ENCODE peak calls at places on chromosome 14, in five cellular contexts. One of them, this sample, is unnamed.

GRCh38 chr14:72270341-72270740 is 338.1 kb downstream of the RGS6 start:
- DNase-seq in HCT116: no peak
- DNase-seq in K562: no peak
- DNase-seq in GM12878: no peak
- DNase-seq in HepG2: no peak
- DNase-seq in this sample: no peak

GRCh38 chr14:76780875-76781647 is 19.8 kb downstream of the VASH1 start:
- DNase-seq in HepG2: no peak
- DNase-seq in GM12878: no peak
- DNase-seq in HCT116: no peak
- DNase-seq in K562: no peak
- DNase-seq in this sample: no peak

GRCh38 chr14:101235042-101235871 is 326.0 kb upstream of the DIO3 start:
- DNase-seq in K562: peak; percentile 74
- DNase-seq in HCT116: peak; percentile 26
- DNase-seq in HepG2: peak; percentile 47
- DNase-seq in GM12878: no peak
- DNase-seq in this sample: peak; percentile 72

GRCh38 chr14:59189822-59190368 is 1.4 kb downstream of the DAAM1 start:
- DNase-seq in GM12878: peak; percentile 69
- DNase-seq in K562: peak; percentile 68
- DNase-seq in HepG2: peak; percentile 75
- DNase-seq in HCT116: peak; percentile 69
- DNase-seq in this sample: peak; percentile 79

GRCh38 chr14:65791551-65791981 is 379.0 kb downstream of the FUT8 start:
- DNase-seq in K562: peak; percentile 9
- DNase-seq in HCT116: no peak
- DNase-seq in HepG2: no peak
- DNase-seq in GM12878: peak; percentile 5
- DNase-seq in this sample: no peak

GRCh38 chr14:30756594-30756993 is 117.8 kb upstream of the COCH start:
- DNase-seq in HCT116: no peak
- DNase-seq in HepG2: no peak
- DNase-seq in K562: no peak
- DNase-seq in GM12878: no peak
- DNase-seq in this sample: no peak

GRCh38 chr14:70048313-70048654 is 140.5 kb downstream of the SLC8A3 start:
- DNase-seq in GM12878: no peak
- DNase-seq in HepG2: no peak
- DNase-seq in HCT116: no peak
- DNase-seq in K562: no peak
- DNase-seq in this sample: no peak

GRCh38 chr14:65486856-65487255 is 74.3 kb downstream of the FUT8 start:
- DNase-seq in HCT116: no peak
- DNase-seq in GM12878: no peak
- DNase-seq in K562: no peak
- DNase-seq in HepG2: no peak
- DNase-seq in this sample: no peak

GRCh38 chr14:68975667-68976066 is 3.4 kb downstream of the ACTN1 start:
- DNase-seq in GM12878: no peak
- DNase-seq in HCT116: no peak
- DNase-seq in K562: no peak
- DNase-seq in HepG2: no peak
- DNase-seq in this sample: no peak

GRCh38 chr14:71050227-71050823 is 143.1 kb downstream of the PCNX1 start:
- DNase-seq in HepG2: no peak
- DNase-seq in GM12878: no peak
- DNase-seq in K562: peak; percentile 4
- DNase-seq in HCT116: no peak
- DNase-seq in this sample: peak; percentile 22

GRCh38 chr14:64114166-64114565 is 180.0 kb downstream of the ESR2 start:
- DNase-seq in HCT116: no peak
- DNase-seq in K562: no peak
- DNase-seq in GM12878: no peak
- DNase-seq in HepG2: no peak
- DNase-seq in this sample: no peak

GRCh38 chr14:93337143-93337753 is 4.4 kb upstream of the BTBD7 start:
- DNase-seq in GM12878: no peak
- DNase-seq in K562: no peak
- DNase-seq in HCT116: no peak
- DNase-seq in HepG2: no peak
- DNase-seq in this sample: no peak

GRCh38 chr14:73745571-73746539 is 31.7 kb upstream of the PNMA1 start:
- DNase-seq in GM12878: no peak
- DNase-seq in HCT116: no peak
- DNase-seq in K562: no peak
- DNase-seq in HepG2: no peak
- DNase-seq in this sample: no peak

GRCh38 chr14:64673748-64674147 is 30.5 kb upstream of the PLEKHG3 start:
- DNase-seq in HepG2: no peak
- DNase-seq in GM12878: peak; percentile 55
- DNase-seq in K562: no peak
- DNase-seq in HCT116: no peak
- DNase-seq in this sample: no peak

GRCh38 chr14:60206837-60207533 is 41.8 kb upstream of the DHRS7 start:
- DNase-seq in HCT116: no peak
- DNase-seq in HepG2: no peak
- DNase-seq in K562: no peak
- DNase-seq in GM12878: peak; percentile 78
- DNase-seq in this sample: no peak

GRCh38 chr14:105495990-105496830 is 5.2 kb downstream of the TEDC1 start:
- DNase-seq in GM12878: no peak
- DNase-seq in HCT116: no peak
- DNase-seq in K562: no peak
- DNase-seq in HepG2: peak; percentile 85
- DNase-seq in this sample: no peak
- TF ChIP-seq JUND in GM12878: no peak
- TF ChIP-seq JUND in HCT116: no peak
- TF ChIP-seq JUND in K562: no peak
- TF ChIP-seq JUND in HepG2: no peak
- TF ChIP-seq JUND in this sample: no peak

DNA sequence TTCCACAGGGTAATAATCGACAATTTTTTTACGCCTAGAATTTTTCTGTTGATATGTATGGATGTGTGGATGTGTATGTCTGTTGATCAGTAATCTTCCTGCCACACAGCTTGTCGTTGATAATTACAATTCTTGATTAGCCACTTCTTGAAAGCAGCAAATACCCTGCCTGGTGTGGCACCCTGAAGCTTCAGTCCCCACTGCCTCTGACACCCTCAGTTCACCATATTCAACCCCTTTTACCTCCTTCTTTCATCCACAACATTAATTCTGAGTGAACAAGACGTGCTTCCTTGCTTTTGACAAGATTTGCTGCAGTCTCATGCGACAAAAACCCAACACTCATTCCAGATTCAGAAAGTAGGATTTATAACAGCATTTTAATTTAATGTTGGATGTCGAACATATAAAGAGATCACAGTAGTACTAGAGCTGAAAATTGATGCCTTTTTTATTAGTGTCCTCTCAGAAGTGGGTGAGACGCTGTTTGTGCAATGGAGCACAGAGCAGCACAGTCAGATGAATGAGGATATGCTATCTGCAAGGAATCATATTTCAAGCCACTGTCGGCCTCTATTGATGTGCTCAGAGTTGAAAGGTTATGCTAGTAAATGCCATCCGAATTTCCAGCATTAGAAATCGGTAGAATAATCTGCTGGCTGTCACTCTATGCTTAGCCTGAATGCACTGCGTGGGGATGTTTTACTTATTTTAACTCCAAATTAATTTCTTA is 383.7 kb downstream of the EGLN3 start:
- DNase-seq in HCT116: no peak
- DNase-seq in HepG2: peak; percentile 76
- DNase-seq in K562: no peak
- DNase-seq in GM12878: no peak
- DNase-seq in this sample: no peak
- TF ChIP-seq JUND in HCT116: no peak
- TF ChIP-seq JUND in HepG2: no peak
- TF ChIP-seq JUND in K562: no peak
- TF ChIP-seq JUND in GM12878: no peak
- TF ChIP-seq JUND in this sample: no peak

GRCh38 chr14:50736932-50737419 is 68.9 kb upstream of the SAV1 start:
- DNase-seq in K562: no peak
- DNase-seq in HCT116: no peak
- DNase-seq in HepG2: no peak
- DNase-seq in GM12878: peak; percentile 79
- DNase-seq in this sample: no peak

GRCh38 chr14:50739186-50739585 is 71.1 kb upstream of the SAV1 start:
- DNase-seq in HCT116: no peak
- DNase-seq in K562: no peak
- DNase-seq in GM12878: no peak
- DNase-seq in HepG2: no peak
- DNase-seq in this sample: no peak

GRCh38 chr14:50740858-50741257 is 72.8 kb upstream of the SAV1 start:
- DNase-seq in HepG2: no peak
- DNase-seq in HCT116: no peak
- DNase-seq in K562: no peak
- DNase-seq in GM12878: no peak
- DNase-seq in this sample: no peak

GRCh38 chr14:50733479-50733878 is 65.4 kb upstream of the SAV1 start:
- DNase-seq in GM12878: no peak
- DNase-seq in HCT116: no peak
- DNase-seq in K562: no peak
- DNase-seq in HepG2: no peak
- DNase-seq in this sample: no peak

GRCh38 chr14:50734950-50735697 is 67.0 kb upstream of the SAV1 start:
- DNase-seq in HCT116: no peak
- DNase-seq in HepG2: no peak
- DNase-seq in K562: no peak
- DNase-seq in GM12878: no peak
- DNase-seq in this sample: peak; percentile 77
- TF ChIP-seq JUND in HCT116: no peak
- TF ChIP-seq JUND in HepG2: no peak
- TF ChIP-seq JUND in K562: no peak
- TF ChIP-seq JUND in GM12878: no peak
- TF ChIP-seq JUND in this sample: no peak

DNA sequence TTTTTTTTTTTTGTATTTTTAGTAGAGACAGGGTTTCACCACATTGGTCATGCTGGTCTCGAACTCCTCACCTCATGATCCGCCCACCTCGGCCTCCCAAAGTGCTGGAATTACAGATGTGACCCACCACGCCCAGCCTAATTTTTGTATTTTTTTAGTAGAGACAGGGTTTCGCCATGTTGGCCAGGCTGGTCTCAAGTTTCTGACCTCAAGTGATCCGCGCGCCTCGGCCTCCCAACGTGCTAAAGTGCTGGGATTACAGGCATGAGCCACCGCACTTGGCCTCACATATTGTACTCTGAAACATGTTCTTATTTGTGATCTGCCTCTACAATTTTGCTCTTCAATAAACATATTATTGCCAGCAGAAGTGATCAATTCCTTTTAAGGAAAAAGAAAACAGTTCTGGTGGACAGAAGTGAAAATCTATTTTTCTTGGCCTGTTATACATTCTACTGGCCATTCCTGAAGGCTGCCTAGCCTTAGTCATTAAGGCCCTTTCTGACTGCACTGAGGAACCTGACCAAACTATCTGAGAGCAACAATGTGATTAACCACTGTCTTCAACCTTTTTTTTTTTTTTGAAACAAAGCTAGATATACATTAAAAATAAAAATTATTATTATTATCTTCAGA is 36.1 kb downstream of the SNX6 start:
- DNase-seq in K562: no peak
- DNase-seq in HepG2: no peak
- DNase-seq in GM12878: no peak
- DNase-seq in HCT116: no peak
- DNase-seq in this sample: no peak
- TF ChIP-seq JUND in K562: no peak
- TF ChIP-seq JUND in HepG2: no peak
- TF ChIP-seq JUND in GM12878: no peak
- TF ChIP-seq JUND in HCT116: no peak
- TF ChIP-seq JUND in this sample: no peak

DNA sequence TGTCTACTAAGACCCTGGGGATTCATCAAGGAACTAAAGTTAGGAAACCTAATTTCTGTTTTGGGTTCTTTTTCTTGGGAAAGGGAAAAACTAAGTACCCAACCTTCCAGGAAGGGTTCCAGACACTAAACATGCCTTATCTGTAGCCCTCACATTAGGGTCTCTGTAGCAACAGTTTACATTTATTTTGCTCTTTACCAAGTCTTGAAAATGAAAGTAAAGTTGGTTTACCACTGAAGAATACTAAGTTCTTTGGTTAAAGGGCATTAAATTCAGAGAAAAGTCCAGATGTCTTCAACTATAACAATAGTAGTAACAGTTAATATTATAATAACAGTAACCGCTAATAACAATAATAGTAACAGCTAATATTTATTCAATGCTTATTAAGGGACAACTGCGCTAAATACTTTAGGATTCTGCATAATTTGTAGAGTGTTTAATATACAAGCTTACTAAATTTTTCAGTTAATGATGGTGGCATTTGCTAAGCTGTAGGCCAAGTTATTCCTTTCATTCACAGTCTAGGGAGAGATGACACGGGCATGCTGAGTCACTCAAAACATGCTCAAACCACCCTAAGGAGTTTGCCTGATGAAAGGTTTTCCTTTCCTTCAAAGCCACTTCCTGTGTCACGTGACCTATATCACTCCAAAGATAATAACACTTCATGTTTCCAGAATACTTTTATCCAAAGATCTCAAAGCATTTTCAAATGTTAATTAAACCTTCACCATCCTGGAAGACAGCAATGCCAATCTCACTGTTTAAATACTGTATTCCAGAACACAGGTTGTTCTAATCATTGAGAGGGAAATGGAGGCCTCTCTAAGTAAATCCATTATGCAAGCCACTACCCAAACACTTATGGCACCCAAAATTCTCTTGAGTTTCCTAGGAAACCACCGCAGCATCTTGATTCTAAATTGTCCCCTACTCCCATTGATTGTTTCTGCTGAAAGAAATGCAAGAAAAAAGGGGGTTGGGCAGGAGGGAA is 207.2 kb upstream of the CDKN3 start:
- DNase-seq in K562: no peak
- DNase-seq in GM12878: no peak
- DNase-seq in HCT116: peak; percentile 59
- DNase-seq in HepG2: no peak
- DNase-seq in this sample: no peak
- TF ChIP-seq JUND in K562: no peak
- TF ChIP-seq JUND in GM12878: no peak
- TF ChIP-seq JUND in HCT116: peak; percentile 63
- TF ChIP-seq JUND in HepG2: no peak
- TF ChIP-seq JUND in this sample: no peak

This sample was measured in T47D.